ENCODE peak calls at places on chromosome 22, in nine cellular contexts. O is H1, U is endothelial cell of umbilical vein, Q is A549, G is HepG2, P is HCT116, E is K562, V is SK-N-SH, S is GM12878. I is an unnamed sample.

GRCh38 chr22:17874231-17874630 is 100.0 kb upstream of the BID start:
- DNase-seq in P (no peak), O (no peak), Q (no peak), G (no peak), U (no peak), E (no peak), V (peak), S (no peak), I (no peak)

GRCh38 chr22:46649176-46650077 is 29.2 kb downstream of the GRAMD4 start:
- DNase-seq in Q (peak), P (no peak), U (no peak), V (no peak), O (no peak), S (no peak), G (no peak), E (peak), I (no peak)

GRCh38 chr22:28034760-28035401 is 115.8 kb upstream of the PITPNB start:
- DNase-seq in P (no peak), E (peak), Q (no peak), G (no peak), O (no peak), S (no peak), V (peak), U (peak), I (no peak)

GRCh38 chr22:29630987-29631386 is 27.6 kb downstream of the NF2 start:
- DNase-seq in Q (no peak), U (no peak), V (no peak), P (no peak), O (no peak), E (no peak), S (no peak), G (no peak), I (no peak)

GRCh38 chr22:23458663-23459541 is 121.2 kb downstream of the IGLL1 start:
- DNase-seq in G (no peak), Q (no peak), P (no peak), E (no peak), V (no peak), U (no peak), S (no peak), O (no peak), I (no peak)

GRCh38 chr22:28230682-28231081 is 311.6 kb upstream of the PITPNB start:
- DNase-seq in S (no peak), U (no peak), E (no peak), O (no peak), P (no peak), Q (no peak), V (no peak), G (no peak), I (no peak)

GRCh38 chr22:43828711-43829447 is 16.8 kb upstream of the EFCAB6 start:
- DNase-seq in G (no peak), U (no peak), P (no peak), S (no peak), O (no peak), V (peak), Q (no peak), E (no peak), I (peak)

GRCh38 chr22:46797355-46797754 is 34.9 kb downstream of the TBC1D22A start:
- DNase-seq in E (no peak), G (peak), Q (no peak), S (no peak), O (no peak), V (no peak), P (no peak), U (no peak), I (peak)

GRCh38 chr22:30861688-30862552 is 106.7 kb downstream of the MORC2 start:
- DNase-seq in U (no peak), G (no peak), Q (no peak), S (no peak), P (no peak), O (peak), V (peak), E (no peak), I (no peak)

GRCh38 chr22:50696799-50697561 is 24.4 kb downstream of the SHANK3 start:
- DNase-seq in V (peak), G (no peak), P (no peak), U (no peak), E (peak), O (peak), Q (peak), S (no peak), I (no peak)

GRCh38 chr22:23385301-23386244 is 194.5 kb downstream of the IGLL1 start:
- DNase-seq in Q (peak), S (peak), U (peak), V (peak), G (peak), O (peak), P (peak), E (peak), I (peak)

GRCh38 chr22:36073476-36073875 is 44.9 kb upstream of the RBFOX2 start:
- DNase-seq in E (no peak), U (no peak), P (no peak), O (no peak), G (no peak), V (no peak), S (no peak), Q (no peak), I (no peak)

GRCh38 chr22:29340566-29340965 is 25.1 kb upstream of the RASL10A start:
- DNase-seq in Q (no peak), U (no peak), O (no peak), P (no peak), G (no peak), V (no peak), E (no peak), S (no peak), I (no peak)

GRCh38 chr22:24090581-24090980 is 79.5 kb downstream of the CABIN1 start:
- DNase-seq in U (no peak), V (no peak), E (peak), P (no peak), G (no peak), O (no peak), Q (no peak), S (no peak), I (no peak)

GRCh38 chr22:46462726-46463371 is 74.6 kb downstream of the CELSR1 start:
- DNase-seq in Q (peak), G (no peak), P (peak), U (no peak), O (no peak), S (no peak), V (no peak), E (peak), I (no peak)

GRCh38 chr22:46619830-46620501 is at the start of gene GRAMD4:
- DNase-seq in E (peak), O (no peak), U (no peak), V (peak), Q (no peak), P (no peak), G (peak), S (no peak), I (peak)

GRCh38 chr22:25419247-25420113 is 145.0 kb upstream of the GRK3 start:
- DNase-seq in S (peak), G (peak), Q (no peak), O (no peak), P (no peak), V (no peak), E (no peak), U (peak), I (peak)
- H3K4me3 ChIP-seq in S (peak), G (peak), Q (no peak), O (no peak), P (no peak), V (no peak), E (peak), U (no peak), I (peak)

DNA sequence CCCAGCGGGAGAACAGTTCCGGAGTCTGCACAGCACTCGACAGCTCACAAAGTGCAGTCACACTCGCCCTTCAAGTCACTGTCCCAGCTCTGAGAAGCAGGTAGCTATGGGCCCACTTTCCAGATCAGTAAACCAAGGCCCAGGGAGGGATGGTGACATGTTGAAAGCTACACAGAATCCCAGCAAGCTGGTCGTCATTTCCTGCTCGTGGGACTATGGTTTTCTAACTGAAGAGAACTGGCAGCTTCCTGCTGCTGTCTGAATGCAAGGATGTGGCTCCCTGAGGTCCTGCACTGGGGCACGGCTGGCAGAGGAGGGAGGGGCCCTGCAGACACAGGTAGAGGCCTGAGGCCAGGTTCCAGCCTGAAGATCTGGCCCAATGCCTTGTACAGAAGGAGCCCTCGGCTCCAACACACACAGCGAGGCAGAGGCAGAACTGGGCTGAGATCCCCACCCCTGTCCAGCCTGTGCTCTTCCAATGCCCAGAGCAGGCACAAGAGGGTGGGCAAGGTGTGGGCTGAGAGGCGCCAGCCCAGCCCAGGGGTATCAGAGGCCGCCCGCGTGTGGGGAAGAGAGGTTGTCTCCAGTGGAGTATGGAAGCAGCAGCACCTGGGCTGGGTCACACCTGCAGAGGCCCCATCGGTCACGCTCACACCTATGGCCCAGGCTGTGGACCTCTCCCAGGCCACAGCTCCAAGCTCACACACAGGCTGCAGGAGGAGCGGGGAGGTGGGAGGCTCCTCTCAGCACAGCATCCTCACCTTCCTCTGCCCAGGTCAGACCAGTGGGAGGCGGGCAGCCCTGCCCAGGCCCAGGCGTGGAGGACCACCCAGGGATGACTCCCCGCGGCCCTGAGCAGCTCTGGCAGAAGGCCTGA is 119.2 kb downstream of the PHF21B start:
- DNase-seq in G (no peak), O (no peak), P (no peak), E (no peak), S (no peak), U (no peak), Q (no peak), V (no peak), I (no peak)
- TF ChIP-seq MAX in G (no peak), O (no peak), P (no peak), E (no peak), S (no peak), U (no peak), Q (no peak), V (no peak), I (no peak)

DNA sequence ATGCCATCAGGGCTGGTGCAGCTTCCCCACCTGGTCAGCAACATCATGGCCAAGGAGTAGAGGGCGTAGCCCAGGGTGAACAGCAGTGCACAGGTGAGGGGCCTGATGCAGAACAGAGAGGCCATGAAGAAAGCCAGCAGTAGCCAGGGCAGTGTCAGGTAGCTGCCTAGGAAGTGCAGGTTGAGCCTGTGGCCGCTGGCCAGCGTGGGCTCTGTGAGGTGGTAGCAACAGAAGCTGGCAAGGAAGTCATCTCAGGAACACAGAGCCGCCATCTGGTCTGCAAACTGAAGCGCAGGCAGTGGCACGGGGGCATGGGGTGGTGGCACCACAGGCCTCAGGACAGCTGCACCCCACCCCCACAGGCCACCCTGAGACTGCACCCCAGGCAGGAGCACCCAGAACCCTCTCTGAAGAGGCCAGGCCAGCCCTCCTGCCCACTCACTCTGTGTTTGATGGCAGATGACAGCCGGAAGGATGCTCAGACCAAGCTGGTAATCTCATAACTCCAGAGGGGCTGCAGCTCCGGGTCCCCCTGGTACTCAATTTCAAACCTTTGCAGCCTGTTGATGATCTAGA is 95.3 kb downstream of the MED15 start:
- DNase-seq in U (no peak), V (no peak), Q (no peak), O (peak), P (no peak), G (no peak), E (no peak), S (no peak), I (no peak)
- TF ChIP-seq CTCF in U (no peak), V (no peak), Q (no peak), O (no peak), P (no peak), G (no peak), E (no peak), S (no peak), I (no peak)

GRCh38 chr22:37556750-37557149 is 3.5 kb upstream of the CDC42EP1 start:
- DNase-seq in G (no peak), U (no peak), Q (no peak), S (no peak), O (peak), V (no peak), E (no peak), P (no peak), I (no peak)
- H3K4me3 ChIP-seq in G (no peak), U (no peak), Q (no peak), S (no peak), O (no peak), V (no peak), E (no peak), P (no peak), I (no peak)

DNA sequence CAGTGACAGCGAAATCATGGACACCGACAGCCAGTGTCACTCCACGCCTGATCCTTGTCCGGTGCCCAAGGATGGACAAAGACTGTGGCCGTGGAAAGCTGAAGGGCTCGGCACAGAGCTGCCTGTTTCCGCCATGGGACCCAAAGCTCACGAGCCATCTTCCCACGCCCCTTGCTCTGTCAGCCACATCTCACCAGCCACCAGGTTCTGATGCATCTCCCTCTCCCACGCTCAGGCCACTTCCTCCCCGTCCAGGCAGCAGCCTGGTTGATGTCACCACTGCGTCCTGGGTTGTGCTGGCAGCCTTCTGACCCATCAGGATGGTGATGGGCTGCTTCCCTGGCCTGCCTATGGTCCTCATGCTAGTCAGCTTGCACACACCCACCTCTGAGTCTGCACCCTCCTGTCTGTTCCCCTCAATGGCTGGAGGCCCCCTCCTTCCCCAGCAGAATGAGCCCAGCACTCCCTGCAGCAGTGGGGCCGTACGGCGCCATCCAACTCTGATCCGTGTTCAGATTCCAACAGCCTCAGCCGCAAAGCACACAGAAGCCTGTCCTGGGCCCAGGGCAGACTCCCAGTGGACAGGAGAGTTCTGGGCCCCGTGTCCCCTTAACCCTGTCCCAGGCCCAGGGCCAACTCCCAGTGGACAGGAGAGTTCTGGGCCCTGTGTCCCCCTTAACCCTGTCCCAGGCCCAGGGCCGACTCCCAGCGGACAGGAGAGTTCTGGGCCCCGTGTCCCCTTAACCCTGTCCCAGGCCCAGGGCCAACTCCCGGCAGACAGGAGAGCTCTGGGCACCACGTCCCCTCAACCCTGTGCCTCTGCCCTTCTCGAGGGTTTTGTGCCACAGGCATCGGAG is 259.6 kb downstream of the BRD1 start:
- DNase-seq in Q (no peak), O (peak), E (no peak), P (no peak), U (no peak), V (no peak), G (no peak), S (no peak), I (peak)
- TF ChIP-seq MAX in Q (no peak), O (no peak), E (no peak), P (no peak), U (no peak), V (no peak), G (no peak), S (no peak), I (no peak)

I was measured in NB4.